ENCODE peak calls at places on chromosomes 13 and 19, in ten cellular contexts. J is GM04503; R is stimulated activated CD4-positive, alpha-beta T cell treated with anti-CD3 and anti-CD28 coated beads, Interleukin-15, amount 100 ng/mL, for 1 hour; C is mucosa of gallbladder; S is lung; B is endothelial cell of umbilical vein; X is NCI-H446; Z is globus pallidus; G is progenitor cell of endocrine pancreas; N is AG08396. K is an unnamed sample.

GRCh38 chr13:73948848-73949529 is 185.2 kb downstream of the KLF12 start:
- DNase-seq in J (no peak), G (no peak), X (no peak), S (no peak), N (no peak), B (no peak), C (no peak), Z (no peak), R (no peak), K (no peak)

GRCh38 chr19:4986471-4986888 is 17.6 kb downstream of the KDM4B start:
- DNase-seq in N (no peak), G (no peak), S (no peak), R (no peak), Z (no peak), X (no peak), C (no peak), J (no peak), B (no peak), K (no peak)

GRCh38 chr13:64817721-64818120 is 2412.4 kb downstream of the PCDH9 start:
- DNase-seq in C (no peak), S (no peak), G (no peak), N (no peak), B (peak), J (no peak), R (no peak), X (no peak), Z (no peak), K (no peak)

GRCh38 chr13:28401303-28402056 is 93.4 kb downstream of the FLT1 start:
- DNase-seq in S (no peak), J (peak), Z (no peak), G (no peak), N (peak), B (peak), R (no peak), X (no peak), C (no peak), K (no peak)

GRCh38 chr13:33174980-33175379 is 110.6 kb downstream of the STARD13 start:
- DNase-seq in C (no peak), N (peak), Z (no peak), B (no peak), J (peak), G (no peak), R (no peak), X (no peak), S (no peak), K (no peak)

GRCh38 chr13:33524086-33524485 is 238.5 kb upstream of the STARD13 start:
- DNase-seq in B (peak), S (no peak), J (peak), X (peak), C (no peak), N (no peak), Z (no peak), G (no peak), R (no peak), K (no peak)

GRCh38 chr19:16034180-16034579 is 42.1 kb upstream of the TPM4 start:
- DNase-seq in N (no peak), R (no peak), Z (no peak), S (no peak), C (no peak), J (no peak), G (no peak), X (no peak), B (no peak), K (peak)

GRCh38 chr19:29526730-29527499 is 1.1 kb downstream of the VSTM2B start:
- DNase-seq in R (no peak), S (no peak), Z (peak), G (no peak), N (no peak), J (no peak), C (no peak), X (no peak), B (no peak), K (no peak)

GRCh38 chr13:107808388-107808787 is 406.9 kb downstream of the LIG4 start:
- DNase-seq in X (no peak), B (no peak), N (no peak), J (no peak), C (no peak), G (no peak), Z (no peak), R (no peak), S (no peak), K (no peak)

GRCh38 chr13:106796280-106797047 is 228.5 kb upstream of the ARGLU1 start:
- DNase-seq in J (no peak), X (no peak), G (no peak), Z (no peak), N (no peak), B (peak), R (no peak), C (no peak), S (no peak), K (no peak)

GRCh38 chr19:46626441-46626840 is 1.6 kb upstream of the PTGIR start:
- DNase-seq in J (no peak), B (no peak), Z (no peak), S (no peak), G (no peak), N (no peak), R (no peak), C (no peak), X (no peak), K (no peak)

GRCh38 chr13:72760189-72760588 is 21.5 kb downstream of the DIS3 start:
- DNase-seq in C (no peak), G (no peak), R (no peak), X (no peak), B (no peak), S (no peak), N (no peak), J (no peak), Z (no peak), K (no peak)

GRCh38 chr13:28326081-28326480 is 168.8 kb downstream of the FLT1 start:
- DNase-seq in X (no peak), S (no peak), C (no peak), Z (no peak), N (no peak), B (no peak), R (no peak), J (no peak), G (no peak), K (no peak)

GRCh38 chr13:32811297-32811800 is 204.9 kb upstream of the KL start:
- DNase-seq in G (no peak), Z (no peak), C (no peak), J (no peak), S (no peak), N (no peak), R (no peak), B (no peak), X (no peak), K (no peak)

GRCh38 chr19:1774999-1775772 is 21.9 kb downstream of the ONECUT3 start:
- DNase-seq in S (no peak), G (no peak), Z (no peak), J (no peak), R (no peak), X (peak), B (no peak), N (no peak), C (no peak), K (no peak)

GRCh38 chr13:79226938-79227337 is 179.1 kb downstream of the RBM26 start:
- DNase-seq in X (no peak), B (no peak), Z (no peak), R (no peak), G (no peak), S (no peak), J (no peak), N (no peak), C (no peak), K (no peak)

GRCh38 chr19:50422397-50423278 is 3.9 kb downstream of the SPIB start:
- DNase-seq in R (no peak), C (no peak), S (no peak), J (no peak), X (no peak), Z (no peak), G (no peak), B (no peak), N (no peak), K (no peak)

K was measured in left lobe of liver.